ENCODE peak calls at places on chromosomes 13 and 19, in eight cellular contexts. M is A549; U is CD4-positive, alpha-beta T cell; Q is WERI-Rb-1; I is tibial nerve; J is heart left ventricle; Z is prostate gland; X is AG04450. A is an unnamed sample.

GRCh38 chr13:81493144-81493543 is 1152.2 kb upstream of the SPRY2 start:
- DNase-seq in M (no peak), U (no peak), Q (no peak), I (no peak), J (no peak), Z (no peak), X (no peak), A (no peak)

GRCh38 chr13:20461481-20461859 is 64.2 kb downstream of the CRYL1 start:
- DNase-seq in M (no peak), U (no peak), Q (no peak), I (no peak), J (no peak), Z (no peak), X (no peak), A (peak)

GRCh38 chr19:33476151-33476707 is 45.4 kb downstream of the PEPD start:
- DNase-seq in M (no peak), U (no peak), Q (no peak), I (no peak), J (no peak), Z (no peak), X (no peak), A (no peak)

GRCh38 chr19:30718728-30719127 is 346.5 kb downstream of the ZNF536 start:
- DNase-seq in M (no peak), U (no peak), Q (peak), I (no peak), J (no peak), Z (no peak), X (no peak), A (no peak)

GRCh38 chr13:44132710-44133109 is 240.9 kb upstream of the SERP2 start:
- DNase-seq in M (no peak), U (no peak), Q (no peak), I (peak), J (peak), Z (no peak), X (no peak), A (peak)

GRCh38 chr19:30416375-30416774 is 44.2 kb downstream of the ZNF536 start:
- DNase-seq in M (no peak), U (no peak), Q (no peak), I (no peak), J (no peak), Z (no peak), X (no peak), A (no peak)

GRCh38 chr13:113991191-113991669 is 17.4 kb upstream of the C13orf46 start:
- DNase-seq in M (no peak), U (no peak), Q (no peak), I (no peak), J (peak), Z (no peak), X (no peak), A (no peak)

GRCh38 chr13:33016414-33017409 is at the start of gene KL:
- DNase-seq in M (no peak), U (no peak), Q (peak), I (no peak), J (peak), Z (no peak), X (no peak), A (no peak)

GRCh38 chr19:36939153-36939552 is 23.0 kb downstream of the ZNF568 start:
- DNase-seq in M (no peak), U (no peak), Q (no peak), I (no peak), J (no peak), Z (no peak), X (no peak), A (no peak)

GRCh38 chr13:24272452-24273161 is 36.8 kb upstream of the C1QTNF9 start:
- DNase-seq in M (no peak), U (peak), Q (no peak), I (no peak), J (peak), Z (no peak), X (no peak), A (no peak)

GRCh38 chr13:91482427-91482826 is 84.0 kb downstream of the GPC5 start:
- DNase-seq in M (no peak), U (no peak), Q (no peak), I (no peak), J (no peak), Z (no peak), X (no peak), A (peak)

GRCh38 chr19:6076675-6077463 is 33.4 kb downstream of the RFX2 start:
- DNase-seq in M (no peak), U (no peak), Q (no peak), I (no peak), J (no peak), Z (no peak), X (peak), A (peak)

GRCh38 chr19:1262687-1263123 is 6.4 kb upstream of the CIRBP start:
- DNase-seq in M (no peak), U (no peak), Q (no peak), I (no peak), J (no peak), Z (no peak), X (no peak), A (no peak)

GRCh38 chr13:45206340-45206739 is 5.5 kb upstream of the KCTD4 start:
- DNase-seq in M (peak), U (no peak), Q (no peak), I (no peak), J (no peak), Z (no peak), X (peak), A (peak)

GRCh38 chr13:21435710-21436151 is 23.4 kb downstream of the ZDHHC20 start:
- DNase-seq in M (peak), U (no peak), Q (no peak), I (peak), J (peak), Z (peak), X (peak), A (peak)

GRCh38 chr19:49447485-49448431 is 3.9 kb downstream of the PIH1D1 start:
- DNase-seq in M (no peak), U (no peak), Q (peak), I (no peak), J (no peak), Z (no peak), X (no peak), A (no peak)

GRCh38 chr19:4523306-4524110 is 5.2 kb upstream of the PLIN4 start:
- DNase-seq in M (peak), U (peak), Q (peak), I (peak), J (no peak), Z (no peak), X (no peak), A (no peak)

GRCh38 chr13:48476215-48476614 is 56.7 kb downstream of the RCBTB2 start:
- DNase-seq in M (no peak), U (no peak), Q (no peak), I (no peak), J (no peak), Z (no peak), X (no peak), A (no peak)
- H3K27ac ChIP-seq in M (no peak), U (no peak), Q (no peak), I (no peak), J (peak), Z (no peak), X (no peak), A (no peak)

GRCh38 chr19:58328999-58329398 is 2.2 kb downstream of the ZSCAN22 start:
- DNase-seq in M (no peak), U (no peak), Q (peak), I (no peak), J (no peak), Z (no peak), X (no peak), A (no peak)
- TF ChIP-seq CTCF in M (no peak), U (no peak), Q (peak), I (no peak), J (no peak), Z (no peak), X (no peak), A (peak)

GRCh38 chr13:76266566-76266965 is 619.6 kb downstream of the KCTD12 start:
- DNase-seq in M (no peak), U (no peak), Q (no peak), I (no peak), J (no peak), Z (no peak), X (no peak), A (no peak)

GRCh38 chr13:76271728-76272232 is 614.4 kb downstream of the KCTD12 start:
- DNase-seq in M (no peak), U (no peak), Q (no peak), I (no peak), J (no peak), Z (no peak), X (no peak), A (no peak)
- H3K27ac ChIP-seq in M (no peak), U (no peak), Q (no peak), I (no peak), J (no peak), Z (no peak), X (no peak), A (no peak)

GRCh38 chr19:20167020-20167644 is at the start of gene ZNF486:
- DNase-seq in M (no peak), U (peak), Q (peak), I (peak), J (peak), Z (peak), X (peak), A (peak)
- TF ChIP-seq CTCF in M (no peak), U (no peak), Q (no peak), I (no peak), J (no peak), Z (no peak), X (no peak), A (no peak)

DNA sequence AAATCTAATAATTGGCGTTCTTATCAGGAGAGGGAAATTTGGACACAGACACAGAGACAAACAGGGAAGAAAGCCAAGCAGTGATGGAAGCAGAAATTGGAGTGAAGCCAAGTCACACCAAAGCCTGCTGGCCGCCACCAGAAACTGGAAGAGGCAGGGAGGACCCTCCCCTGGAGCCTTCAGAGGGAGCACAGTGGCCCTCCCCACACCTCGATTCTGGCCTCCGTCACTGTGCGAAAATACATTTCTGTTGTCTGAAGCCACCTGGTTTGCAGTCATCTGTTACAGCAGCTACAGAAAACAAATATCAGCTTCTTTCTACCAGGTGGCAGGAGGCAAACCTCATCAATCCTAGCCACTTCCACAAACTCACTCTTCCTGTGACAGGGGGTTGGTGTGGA is 8.3 kb upstream of the TLE6 start:
- DNase-seq in M (no peak), U (no peak), Q (no peak), I (peak), J (peak), Z (peak), X (no peak), A (no peak)
- H3K27ac ChIP-seq in M (no peak), U (no peak), Q (no peak), I (peak), J (peak), Z (peak), X (no peak), A (no peak)

GRCh38 chr19:47155141-47155540 is 24.5 kb downstream of the SAE1 start:
- DNase-seq in M (no peak), U (no peak), Q (no peak), I (no peak), J (peak), Z (no peak), X (no peak), A (no peak)

GRCh38 chr19:47156861-47157454 is 26.3 kb downstream of the SAE1 start:
- DNase-seq in M (no peak), U (no peak), Q (no peak), I (no peak), J (no peak), Z (no peak), X (no peak), A (no peak)

GRCh38 chr19:47158367-47158791 is 27.7 kb downstream of the SAE1 start:
- DNase-seq in M (no peak), U (no peak), Q (no peak), I (peak), J (no peak), Z (no peak), X (no peak), A (no peak)

GRCh38 chr19:47158879-47159509 is 28.4 kb downstream of the SAE1 start:
- DNase-seq in M (no peak), U (no peak), Q (no peak), I (no peak), J (no peak), Z (no peak), X (no peak), A (peak)

GRCh38 chr19:47157455-47158321 is 27.1 kb downstream of the SAE1 start:
- DNase-seq in M (no peak), U (no peak), Q (no peak), I (peak), J (peak), Z (peak), X (peak), A (peak)
- TF ChIP-seq CTCF in M (no peak), U (no peak), Q (no peak), I (no peak), J (no peak), Z (no peak), X (peak), A (peak)

GRCh38 chr19:8389891-8390616 is at the start of gene RAB11B:
- DNase-seq in M (peak), U (peak), Q (peak), I (peak), J (peak), Z (peak), X (peak), A (peak)

GRCh38 chr19:8390617-8390981 is 439 bp downstream of the RAB11B start:
- DNase-seq in M (peak), U (peak), Q (peak), I (peak), J (peak), Z (peak), X (peak), A (peak)

GRCh38 chr19:8393192-8393870 is 3.2 kb downstream of the RAB11B start:
- DNase-seq in M (no peak), U (no peak), Q (no peak), I (no peak), J (no peak), Z (no peak), X (no peak), A (no peak)

GRCh38 chr19:8392017-8392591 is 1.9 kb downstream of the RAB11B start:
- DNase-seq in M (no peak), U (no peak), Q (no peak), I (no peak), J (peak), Z (no peak), X (no peak), A (no peak)

GRCh38 chr19:8391274-8392016 is 1.3 kb downstream of the RAB11B start:
- DNase-seq in M (no peak), U (no peak), Q (no peak), I (no peak), J (no peak), Z (no peak), X (no peak), A (no peak)
- H3K27ac ChIP-seq in M (peak), U (no peak), Q (no peak), I (peak), J (peak), Z (peak), X (peak), A (no peak)

DNA sequence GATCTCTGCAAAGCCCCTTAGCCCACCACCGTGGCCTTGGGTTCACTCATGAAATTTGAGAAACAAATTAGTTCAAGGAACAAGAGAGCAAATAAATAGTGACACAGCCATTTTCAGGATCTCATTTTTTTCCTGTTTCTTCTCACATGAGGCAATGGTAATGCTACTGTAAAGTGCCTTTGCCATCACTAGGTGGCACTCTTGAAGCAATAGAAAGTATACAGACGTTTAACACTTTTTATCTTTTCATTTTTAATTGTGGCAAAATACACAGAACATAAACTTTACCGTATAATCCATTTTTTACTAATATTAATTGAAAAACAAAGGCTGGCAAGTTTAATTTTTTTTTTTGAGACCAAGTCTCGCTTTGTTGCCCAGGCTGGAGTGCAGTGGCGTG is 76.9 kb upstream of the ZNF835 start:
- DNase-seq in M (no peak), U (no peak), Q (no peak), I (peak), J (no peak), Z (no peak), X (no peak), A (peak)
- TF ChIP-seq CTCF in M (no peak), U (no peak), Q (peak), I (peak), J (peak), Z (peak), X (no peak), A (no peak)